ENCODE peak calls at places on chromosome 22, in eight cellular contexts. T is fibroblast of lung, E is neural progenitor cell, A is right lobe of liver, N is cardiac muscle cell, D is sigmoid colon, K is heart left ventricle, J is tibial artery. W is an unnamed sample.

GRCh38 chr22:38413085-38414008 is 41.7 kb downstream of the KCNJ4 start:
- DNase-seq in D (peak; percentile 60), K (no peak), T (no peak), A (peak; percentile 63), E (no peak), N (peak; percentile 42), J (no peak), W (peak; percentile 78)

GRCh38 chr22:36770116-36770945 is 5.6 kb downstream of the IFT27 start:
- DNase-seq in A (no peak), K (no peak), N (no peak), J (no peak), D (peak; percentile 56), E (peak; percentile 54), T (no peak), W (no peak)

GRCh38 chr22:32042924-32043323 is at the start of gene SLC5A1:
- DNase-seq in E (no peak), T (no peak), K (no peak), J (no peak), A (peak; percentile 64), N (no peak), D (no peak), W (no peak)

GRCh38 chr22:10781571-10782403 is 4746.2 kb upstream of the OR11H1 start:
- DNase-seq in T (no peak), A (no peak), D (no peak), N (no peak), K (no peak), J (no peak), E (no peak), W (peak; percentile 69)

GRCh38 chr22:17773606-17774205 is 563 bp downstream of the BID start:
- DNase-seq in N (peak; percentile 72), T (no peak), E (peak; percentile 89), J (no peak), A (peak; percentile 80), K (no peak), D (peak; percentile 68), W (peak; percentile 60)

GRCh38 chr22:29684244-29684643 is 35.6 kb upstream of the CABP7 start:
- DNase-seq in A (no peak), N (no peak), K (no peak), D (no peak), T (no peak), J (no peak), E (no peak), W (no peak)

GRCh38 chr22:23053912-23054530 is 16.3 kb upstream of the GNAZ start:
- DNase-seq in J (peak; percentile 4), A (peak; percentile 15), T (no peak), E (no peak), D (no peak), K (no peak), N (no peak), W (no peak)

GRCh38 chr22:45096256-45096907 is 67.3 kb upstream of the NUP50 start:
- DNase-seq in A (no peak), E (peak; percentile 80), T (peak; percentile 61), J (peak; percentile 47), D (no peak), N (peak; percentile 73), K (no peak), W (peak; percentile 57)

GRCh38 chr22:36026741-36027140 is 1.9 kb downstream of the RBFOX2 start:
- DNase-seq in N (peak; percentile 35), D (no peak), K (no peak), E (no peak), J (no peak), A (no peak), T (peak; percentile 68), W (no peak)

GRCh38 chr22:36546932-36547331 is 18.0 kb upstream of the EIF3D start:
- DNase-seq in A (peak; percentile 7), T (peak; percentile 36), K (no peak), J (no peak), D (no peak), E (no peak), N (no peak), W (no peak)

GRCh38 chr22:50209893-50210292 is 9.1 kb downstream of the SELENOO start:
- DNase-seq in E (peak; percentile 65), D (peak; percentile 81), A (peak; percentile 58), J (peak; percentile 61), N (peak; percentile 71), K (peak; percentile 80), T (peak; percentile 68), W (peak; percentile 80)

GRCh38 chr22:31618057-31618456 is 44.0 kb downstream of the PISD start:
- DNase-seq in N (no peak), A (no peak), K (no peak), E (no peak), J (no peak), T (no peak), D (no peak), W (no peak)

GRCh38 chr22:25742918-25743708 is 1.1 kb downstream of the MYO18B start:
- DNase-seq in K (no peak), T (no peak), D (no peak), E (no peak), N (no peak), A (no peak), J (no peak), W (no peak)

GRCh38 chr22:25739659-25740344 is 2.2 kb upstream of the MYO18B start:
- DNase-seq in J (no peak), T (no peak), A (no peak), D (no peak), K (no peak), N (no peak), E (no peak), W (no peak)

GRCh38 chr22:25744694-25745093 is 2.7 kb downstream of the MYO18B start:
- DNase-seq in K (no peak), D (peak; percentile 13), E (no peak), T (no peak), N (no peak), A (no peak), J (no peak), W (no peak)

GRCh38 chr22:25745341-25746011 is 3.5 kb downstream of the MYO18B start:
- DNase-seq in E (no peak), N (no peak), A (no peak), D (peak; percentile 12), J (no peak), K (no peak), T (peak; percentile 67), W (no peak)

DNA sequence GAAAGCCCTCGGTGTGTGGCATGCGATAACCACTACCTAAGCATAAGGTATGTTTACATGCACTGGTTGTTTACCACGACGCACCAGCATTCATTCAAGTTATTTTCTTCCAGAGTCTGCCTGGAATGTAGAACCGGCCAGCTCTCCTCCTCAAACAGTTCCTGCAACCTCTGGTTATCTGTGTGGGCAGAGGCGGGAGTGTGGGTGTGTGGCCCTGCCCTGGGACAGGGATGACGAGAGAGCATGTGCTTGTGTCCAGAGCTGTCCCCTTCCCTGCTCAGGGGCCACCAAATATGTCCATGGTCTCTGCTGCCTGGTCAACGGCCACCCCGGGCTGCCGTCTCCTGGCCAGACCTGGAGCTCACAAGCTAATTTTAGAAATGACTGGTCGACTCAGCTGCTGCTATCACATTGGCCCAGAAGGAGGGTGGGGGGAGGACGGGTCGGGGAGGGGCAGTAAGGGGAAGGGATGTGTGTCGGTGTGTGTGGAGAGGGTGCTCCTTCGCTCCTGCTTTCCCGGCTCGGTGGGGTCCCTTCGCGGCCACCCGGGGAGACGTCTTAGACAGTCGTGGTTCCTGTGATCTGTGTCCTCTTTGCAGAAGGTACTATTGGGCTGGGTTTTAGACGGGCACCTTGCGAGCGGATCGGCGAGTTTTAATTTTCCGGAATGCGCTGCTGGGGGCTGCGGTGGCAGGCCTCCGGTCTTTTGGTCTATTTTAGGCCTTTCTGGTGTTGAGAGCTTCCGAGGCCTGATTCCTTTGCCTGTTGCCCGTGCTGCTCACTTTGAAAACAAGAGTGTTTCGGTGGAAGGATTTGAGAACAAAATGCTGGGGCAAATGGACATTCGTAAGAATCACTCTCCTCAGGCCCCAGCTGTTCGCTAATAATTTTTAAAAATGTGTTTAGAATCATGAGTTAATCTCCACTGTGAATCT is at the start of gene MYO18B:
- DNase-seq in K (peak; percentile 81), E (no peak), J (peak; percentile 23), A (no peak), D (no peak), T (no peak), N (peak; percentile 94), W (peak; percentile 82)
- H3K4me3 ChIP-seq in K (peak within 1 kb of the TSS; percentile 70), E (no peak within 1 kb of the TSS), J (peak within 1 kb of the TSS; percentile 41), A (no peak within 1 kb of the TSS), D (no peak within 1 kb of the TSS), T (no peak within 1 kb of the TSS), N (peak within 1 kb of the TSS; percentile 59), W (peak within 1 kb of the TSS; percentile 73)

DNA sequence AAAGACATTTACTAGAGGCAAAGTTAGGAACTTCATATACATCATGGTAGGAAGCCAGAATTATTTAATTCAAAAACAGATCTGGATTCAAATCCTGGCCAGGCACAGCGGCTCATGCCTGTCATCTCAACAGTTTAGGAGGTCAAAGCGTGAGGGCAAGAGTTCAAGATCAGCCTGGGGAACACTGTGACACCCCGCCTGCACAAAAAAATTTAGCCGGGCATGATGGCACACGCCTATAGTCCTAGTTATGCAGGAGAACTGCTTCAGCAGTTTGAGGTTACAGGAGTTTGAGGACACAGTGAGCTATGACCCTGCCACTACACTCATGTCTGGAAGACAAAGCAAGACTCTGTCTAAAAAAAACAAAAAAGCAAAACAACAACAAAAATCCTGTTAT is 8.9 kb downstream of the MRTFA start:
- DNase-seq in J (no peak), T (no peak), D (no peak), N (no peak), K (no peak), E (no peak), A (no peak), W (no peak)
- H3K27me3 ChIP-seq in J (no peaks in the 10 kb centered on the region), T (no peaks in the 10 kb centered on the region), D (no peaks in the 10 kb centered on the region), N (no peaks in the 10 kb centered on the region), K (no peaks in the 10 kb centered on the region), E (no peaks in the 10 kb centered on the region), A (no peaks in the 10 kb centered on the region), W (no peaks in the 10 kb centered on the region)

DNA sequence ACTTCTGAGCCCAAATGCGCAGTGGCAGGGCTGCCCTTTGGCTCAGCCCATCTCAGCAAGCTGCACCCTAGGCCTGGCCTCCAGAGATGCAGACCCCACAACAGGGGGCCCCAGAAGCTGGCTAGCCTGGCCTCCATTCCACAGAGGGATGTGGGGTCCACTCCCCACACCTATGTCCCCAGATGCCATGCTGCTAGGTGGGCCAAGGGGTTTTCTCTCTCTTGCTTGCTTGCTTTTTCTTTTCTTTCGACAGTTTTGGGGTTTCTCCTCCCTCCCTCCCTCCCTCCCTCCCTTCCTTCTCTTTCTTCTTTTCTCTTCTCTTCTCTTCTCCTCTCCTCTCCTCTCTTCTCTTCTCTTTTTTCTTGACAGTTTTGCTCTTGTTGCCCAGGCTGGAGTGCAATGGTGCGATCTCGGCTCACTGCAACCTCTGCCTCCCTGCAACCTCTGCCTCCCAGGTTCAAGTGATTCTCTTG is 9.6 kb downstream of the SCARF2 start:
- DNase-seq in D (peak; percentile 29), A (no peak), T (no peak), J (no peak), N (no peak), E (no peak), K (peak; percentile 15), W (peak; percentile 30)
- H3K27ac ChIP-seq in D (no peak overlapping the region), A (no peak overlapping the region), T (no peak overlapping the region), J (no peak overlapping the region), N (no peak overlapping the region), E (no peak overlapping the region), K (no peak overlapping the region), W (no peak overlapping the region)

DNA sequence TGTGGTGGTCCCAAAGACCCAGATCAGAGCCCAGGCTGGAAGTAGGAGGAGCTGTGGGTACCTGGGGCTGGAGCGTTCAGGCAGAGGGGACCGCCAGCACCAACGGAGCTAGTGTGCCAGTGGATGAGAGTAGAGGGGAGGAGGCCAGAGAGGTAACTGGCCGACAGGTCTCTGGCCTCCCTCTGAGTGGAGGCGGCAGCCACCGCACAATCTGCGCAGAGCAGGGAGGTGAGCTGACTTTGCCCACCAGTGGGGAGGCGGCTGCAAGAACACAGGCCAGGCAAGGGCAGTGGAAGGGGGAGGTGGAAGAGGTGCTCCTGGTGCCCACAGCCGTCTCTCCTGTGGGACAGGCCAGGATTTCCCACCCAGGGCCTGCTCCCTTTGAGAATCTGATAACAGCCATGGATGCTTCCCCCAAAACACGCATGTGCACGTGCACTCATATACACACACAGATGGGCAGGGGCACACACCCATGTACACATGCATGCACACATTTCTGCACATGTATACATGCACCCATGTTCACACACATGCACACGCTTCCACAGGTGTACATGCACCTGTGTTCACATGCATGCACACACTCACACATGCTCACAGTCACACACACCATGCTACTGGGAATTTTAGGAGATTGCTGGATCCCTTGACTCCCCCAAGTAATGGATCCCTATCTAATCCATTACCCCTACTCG is 6.4 kb upstream of the MGAT3 start:
- DNase-seq in T (no peak), J (no peak), E (no peak), N (no peak), A (no peak), K (no peak), D (no peak), W (no peak)
- H3K4me3 ChIP-seq in T (no peak overlapping the region), J (no peak overlapping the region), E (no peak overlapping the region), N (no peak overlapping the region), A (no peak overlapping the region), K (no peak overlapping the region), D (no peak overlapping the region), W (no peak overlapping the region)

W was measured in aorta.